ENCODE peak calls at places on chromosomes 4 and X, in nine cellular contexts. Q is upper lobe of right lung, Z is aorta, T is MM.1S, F is Karpas-422, D is uterus, X is fibroblast of lung, G is right lobe of liver, P is psoas muscle. U is an unnamed sample.
A peak's percentile ranks its signal among the peaks of the same experiment; 100 is the strongest.

GRCh38 chrX:48451708-48452107 is 18.4 kb downstream of the SLC38A5 start:
- DNase-seq in Q (no peak), Z (no peak), T (no peak), F (no peak), D (no peak), X (no peak), G (no peak), P (no peak), U (no peak)

GRCh38 chr4:79253930-79254329 is 71.9 kb downstream of the NAA11 start:
- DNase-seq in Q (no peak), Z (no peak), T (no peak), F (no peak), D (no peak), X (no peak), G (no peak), P (no peak), U (no peak)

GRCh38 chr4:114302472-114302871 is 296.1 kb upstream of the UGT8 start:
- DNase-seq in Q (no peak), Z (no peak), T (peak; percentile 74), F (no peak), D (no peak), X (peak; percentile 48), G (no peak), P (no peak), U (no peak)

GRCh38 chrX:101057095-101057714 is 5.3 kb upstream of the TRMT2B start:
- DNase-seq in Q (no peak), Z (no peak), T (no peak), F (peak; percentile 48), D (no peak), X (peak; percentile 66), G (no peak), P (no peak), U (no peak)

GRCh38 chr4:54961357-54961975 is 163.9 kb downstream of the KDR start:
- DNase-seq in Q (no peak), Z (no peak), T (peak; percentile 29), F (peak; percentile 77), D (no peak), X (peak; percentile 25), G (no peak), P (no peak), U (no peak)

GRCh38 chr4:33924239-33924638 is 2320.1 kb downstream of the ARAP2 start:
- DNase-seq in Q (no peak), Z (no peak), T (no peak), F (no peak), D (no peak), X (peak; percentile 85), G (no peak), P (no peak), U (no peak)

GRCh38 chrX:107398115-107398514 is 51.3 kb upstream of the FRMPD3 start:
- DNase-seq in Q (no peak), Z (no peak), T (peak; percentile 33), F (peak; percentile 58), D (no peak), X (no peak), G (no peak), P (no peak), U (no peak)

GRCh38 chr4:159048166-159048886 is 54.6 kb upstream of the RAPGEF2 start:
- DNase-seq in Q (peak; percentile 81), Z (peak; percentile 84), T (no peak), F (no peak), D (peak; percentile 56), X (peak; percentile 94), G (peak; percentile 77), P (peak; percentile 67), U (no peak)

GRCh38 chrX:18973527-18974192 is 10.3 kb downstream of the PHKA2 start:
- DNase-seq in Q (no peak), Z (no peak), T (no peak), F (peak; percentile 81), D (no peak), X (no peak), G (no peak), P (no peak), U (no peak)

GRCh38 chr4:145565328-145565727 is 53.9 kb upstream of the MMAA start:
- DNase-seq in Q (no peak), Z (no peak), T (peak; percentile 29), F (no peak), D (no peak), X (no peak), G (no peak), P (no peak), U (no peak)

GRCh38 chrX:68685722-68686683 is 38.5 kb downstream of the STARD8 start:
- DNase-seq in Q (peak; percentile 73), Z (peak; percentile 77), T (no peak), F (no peak), D (peak; percentile 63), X (peak; percentile 63), G (peak; percentile 56), P (peak; percentile 73), U (no peak)

GRCh38 chr4:110876866-110877265 is 254.0 kb upstream of the PITX2 start:
- DNase-seq in Q (no peak), Z (no peak), T (no peak), F (no peak), D (no peak), X (no peak), G (no peak), P (no peak), U (no peak)

GRCh38 chrX:96710031-96710430 is 25.4 kb downstream of the DIAPH2 start:
- DNase-seq in Q (no peak), Z (no peak), T (no peak), F (no peak), D (no peak), X (no peak), G (no peak), P (no peak), U (no peak)

GRCh38 chr4:145935253-145936141 is 3.1 kb downstream of the ZNF827 start:
- DNase-seq in Q (no peak), Z (no peak), T (peak; percentile 50), F (peak; percentile 94), D (peak; percentile 36), X (no peak), G (no peak), P (peak; percentile 60), U (no peak)

GRCh38 chr4:161936625-161937133 is 227.1 kb downstream of the FSTL5 start:
- DNase-seq in Q (no peak), Z (no peak), T (no peak), F (no peak), D (no peak), X (peak; percentile 99), G (no peak), P (no peak), U (no peak)

GRCh38 chrX:9701790-9702189 is 63.9 kb downstream of the GPR143 start:
- DNase-seq in Q (no peak), Z (no peak), T (no peak), F (no peak), D (no peak), X (no peak), G (no peak), P (no peak), U (no peak)

GRCh38 chr4:54065282-54066087 is 1.1 kb upstream of the CHIC2 start:
- DNase-seq in Q (no peak), Z (no peak), T (no peak), F (peak; percentile 43), D (no peak), X (peak; percentile 35), G (no peak), P (no peak), U (no peak)

GRCh38 chrX:33277046-33277445 is 65.7 kb upstream of the DMD start:
- DNase-seq in Q (no peak), Z (no peak), T (no peak), F (no peak), D (no peak), X (no peak), G (no peak), P (no peak), U (no peak)

GRCh38 chr4:37453361-37454262 is 209.1 kb downstream of the NWD2 start:
- DNase-seq in Q (peak; percentile 89), Z (peak; percentile 74), T (peak; percentile 55), F (no peak), D (peak; percentile 45), X (peak; percentile 32), G (peak; percentile 83), P (peak; percentile 60), U (no peak)

GRCh38 chrX:136767104-136767941 is 13.4 kb downstream of the ARHGEF6 start:
- DNase-seq in Q (peak; percentile 80), Z (peak; percentile 88), T (peak; percentile 68), F (peak; percentile 70), D (peak; percentile 60), X (peak; percentile 63), G (peak; percentile 69), P (peak; percentile 89), U (no peak)

GRCh38 chr4:76486588-76487276 is 51.7 kb downstream of the SHROOM3 start:
- DNase-seq in Q (no peak), Z (no peak), T (peak; percentile 78), F (no peak), D (no peak), X (no peak), G (no peak), P (no peak), U (no peak)
- H3K4me3 ChIP-seq in Q (no peak overlapping the region), Z (no peak overlapping the region), T (no peak overlapping the region), F (no peak overlapping the region), D (no peak overlapping the region), X (no peak overlapping the region), G (no peak overlapping the region), P (no peak overlapping the region), U (no peak overlapping the region)

DNA sequence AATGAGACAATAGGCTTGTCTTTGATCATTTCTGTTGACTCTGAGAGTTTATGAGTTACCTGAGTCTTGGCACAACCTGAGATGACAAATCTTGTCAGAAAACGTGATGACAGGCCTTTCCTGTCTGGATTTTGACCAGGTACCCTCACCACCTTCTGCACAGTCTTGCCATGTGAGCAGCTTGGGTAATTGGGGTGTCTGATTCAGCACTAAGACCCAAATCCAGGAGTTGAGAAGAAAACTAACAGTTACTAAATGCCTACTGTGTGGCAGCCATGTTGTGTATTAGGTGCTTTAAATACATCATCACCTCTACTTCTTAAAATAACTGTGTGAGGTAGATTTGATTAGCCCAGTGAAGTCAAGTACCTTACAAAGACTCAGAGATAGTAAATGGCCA is 2.7 kb downstream of the EREG start:
- DNase-seq in Q (no peak), Z (no peak), T (no peak), F (no peak), D (no peak), X (no peak), G (no peak), P (no peak), U (no peak)
- H3K4me3 ChIP-seq in Q (no peak overlapping the region), Z (no peak overlapping the region), T (no peak overlapping the region), F (no peak overlapping the region), D (no peak overlapping the region), X (no peak overlapping the region), G (no peak overlapping the region), P (no peak overlapping the region), U (no peak overlapping the region)

GRCh38 chr4:88063634-88064296 is 56.3 kb downstream of the PKD2 start:
- DNase-seq in Q (no peak), Z (no peak), T (no peak), F (no peak), D (no peak), X (no peak), G (no peak), P (no peak), U (no peak)
- H3K4me3 ChIP-seq in Q (no peak overlapping the region), Z (no peak overlapping the region), T (no peak overlapping the region), F (no peak overlapping the region), D (no peak overlapping the region), X (no peak overlapping the region), G (no peak overlapping the region), P (no peak overlapping the region), U (no peak overlapping the region)

DNA sequence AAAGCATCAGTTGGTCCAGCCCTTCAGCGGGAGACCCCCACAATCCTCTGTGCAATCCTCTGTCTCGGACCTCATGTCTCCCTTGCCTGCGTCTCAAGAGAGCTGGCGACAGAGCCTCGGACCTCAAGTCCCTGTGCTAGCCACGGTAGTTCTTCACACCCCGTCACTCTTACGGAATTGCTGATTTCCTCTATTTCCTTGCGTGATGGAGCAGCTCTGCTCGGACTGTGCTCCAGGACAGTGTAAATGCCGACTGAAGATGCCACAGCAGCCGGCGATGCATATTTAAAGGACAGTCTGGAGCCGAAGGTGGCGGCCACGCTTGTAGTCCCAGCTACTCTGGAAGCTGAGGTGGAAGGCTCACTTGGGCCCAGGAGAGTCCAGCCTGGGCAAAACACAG is 1.9 kb downstream of the GRK4 start:
- DNase-seq in Q (no peak), Z (no peak), T (no peak), F (no peak), D (no peak), X (no peak), G (no peak), P (no peak), U (no peak)
- H3K4me3 ChIP-seq in Q (no peak overlapping the region), Z (no peak overlapping the region), T (no peak overlapping the region), F (no peak overlapping the region), D (no peak overlapping the region), X (no peak overlapping the region), G (no peak overlapping the region), P (no peak overlapping the region), U (no peak overlapping the region)